ENCODE peak calls at places on chromosomes 7 and 10, in four cellular contexts. L is GM12891, Y is K562, P is GM12878. W is an unnamed sample.

GRCh38 chr10:118590334-118590733 is 5.1 kb downstream of the PRLHR start:
- DNase-seq in L (no peak), Y (no peak), P (no peak), W (no peak)

GRCh38 chr7:16564909-16565426 is 38.3 kb downstream of the LRRC72 start:
- DNase-seq in Y (peak), P (peak), L (no peak), W (no peak)

GRCh38 chr10:75497997-75498797 is 66.8 kb downstream of the LRMDA start:
- DNase-seq in L (no peak), Y (no peak), P (no peak), W (no peak)

GRCh38 chr10:94409016-94409657 is 6.8 kb downstream of the TBC1D12 start:
- DNase-seq in Y (no peak), L (no peak), P (no peak), W (no peak)

GRCh38 chr7:140653319-140654108 is 12.9 kb upstream of the DENND2A start:
- DNase-seq in Y (peak), P (no peak), L (no peak), W (peak)

GRCh38 chr7:74625446-74625845 is 32.1 kb upstream of the GTF2I start:
- DNase-seq in P (no peak), L (no peak), Y (no peak), W (no peak)

GRCh38 chr7:131527462-131527861 is 29.0 kb downstream of the PODXL start:
- DNase-seq in P (no peak), L (no peak), Y (no peak), W (no peak)

GRCh38 chr7:28573059-28573553 is 160.8 kb downstream of the CREB5 start:
- DNase-seq in L (no peak), P (no peak), Y (no peak), W (no peak)

GRCh38 chr10:128059266-128059850 is 66.9 kb downstream of the MKI67 start:
- DNase-seq in P (no peak), L (no peak), Y (no peak), W (no peak)

GRCh38 chr10:129784286-129784685 is 179.8 kb downstream of the EBF3 start:
- DNase-seq in L (no peak), P (no peak), Y (peak), W (no peak)

GRCh38 chr10:118792501-118792900 is 37.7 kb upstream of the CACUL1 start:
- DNase-seq in L (no peak), Y (no peak), P (no peak), W (peak)

GRCh38 chr7:113945018-113945938 is 26.5 kb upstream of the PPP1R3A start:
- DNase-seq in Y (no peak), L (no peak), P (no peak), W (no peak)

GRCh38 chr7:27918503-27918902 is 178.5 kb downstream of the TAX1BP1 start:
- DNase-seq in L (no peak), P (no peak), Y (no peak), W (no peak)

GRCh38 chr10:91575044-91575610 is 57.7 kb downstream of the PPP1R3C start:
- DNase-seq in Y (no peak), P (no peak), L (no peak), W (no peak)

GRCh38 chr7:148303295-148304013 is 287.1 kb upstream of the C7orf33 start:
- DNase-seq in L (no peak), Y (no peak), P (no peak), W (no peak)

GRCh38 chr10:99234067-99234738 is 1.4 kb downstream of the HPSE2 start:
- DNase-seq in L (peak), P (peak), Y (no peak), W (peak)

DNA sequence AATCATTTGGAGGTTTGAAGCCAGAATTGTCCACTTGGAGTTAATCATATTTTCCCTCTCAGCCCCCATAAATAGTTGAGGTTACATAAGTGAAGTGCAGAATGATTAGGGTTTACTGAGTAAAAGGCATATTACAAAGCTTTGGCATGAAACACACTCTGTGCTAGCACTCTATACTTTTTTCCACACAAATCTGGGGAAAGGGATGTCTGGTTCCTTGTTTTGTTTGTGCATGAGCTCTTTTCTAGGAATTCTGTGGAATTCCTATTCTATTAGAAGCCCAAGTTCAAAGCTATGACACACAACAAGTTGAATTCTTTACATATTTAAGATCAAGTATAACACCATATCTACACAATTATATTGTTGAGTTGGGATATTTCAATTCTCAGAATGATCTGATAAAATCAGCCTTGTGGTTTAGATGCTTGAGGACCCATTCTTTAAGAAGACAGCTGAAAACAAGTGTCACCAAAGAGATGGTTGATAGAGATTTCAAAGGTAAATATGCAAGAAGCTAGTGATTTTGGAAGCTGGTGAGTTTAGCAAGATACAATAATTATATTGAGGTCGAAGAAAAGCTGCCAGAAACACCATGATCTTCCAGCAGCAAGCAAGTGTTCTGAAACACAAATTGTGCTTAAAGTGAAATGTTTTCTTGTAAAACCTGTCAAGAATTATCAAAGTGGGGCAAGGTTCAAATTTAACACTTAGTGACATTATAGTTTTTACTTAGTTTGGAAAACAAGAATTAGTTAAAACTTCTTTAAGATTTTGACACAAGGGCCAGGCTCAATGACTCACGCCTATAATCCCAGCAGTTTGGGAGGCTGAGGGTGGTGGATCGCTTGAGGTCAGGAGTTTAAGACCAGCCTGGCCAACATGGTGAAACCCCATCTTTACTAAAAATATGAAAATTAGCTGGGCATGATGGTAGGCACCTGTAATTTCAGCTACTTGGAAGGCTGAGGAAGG is 122.6 kb downstream of the INHBA start:
- DNase-seq in Y (no peak), L (no peak), P (no peak), W (no peak)
- TF ChIP-seq SPI1 in Y (no peak), L (no peak), P (no peak), W (no peak)

DNA sequence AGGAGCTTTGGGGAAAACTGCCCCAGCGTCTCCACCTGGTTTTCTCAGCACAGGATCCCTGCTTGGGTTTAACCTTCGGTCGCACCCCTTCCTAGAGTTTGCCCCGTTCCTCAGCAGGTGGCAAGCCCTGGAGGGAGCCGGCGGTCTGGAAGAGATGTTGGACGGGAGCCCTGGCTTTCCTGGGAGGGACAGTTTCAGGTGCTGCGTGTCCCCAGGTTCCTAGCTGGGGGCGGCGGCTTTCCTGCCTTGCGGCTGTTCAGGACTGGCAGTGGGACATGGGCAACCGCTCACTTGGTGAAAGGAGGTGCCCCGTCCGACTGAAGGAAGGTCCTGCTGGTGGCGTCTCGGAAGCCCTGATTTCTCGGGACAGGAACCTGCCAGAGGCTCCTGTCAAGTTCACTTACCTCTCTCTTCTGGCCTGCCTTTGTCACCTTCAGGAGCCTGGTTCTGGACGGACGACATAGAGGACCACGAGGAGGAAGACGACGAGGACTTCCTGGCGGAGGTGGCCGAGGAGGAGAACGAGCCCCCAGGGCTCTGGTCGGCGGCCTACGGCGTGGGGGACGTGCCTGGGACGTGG is 14.8 kb downstream of the ZNF316 start:
- DNase-seq in Y (peak), L (peak), P (no peak), W (no peak)
- TF ChIP-seq SPI1 in Y (no peak), L (no peak), P (no peak), W (no peak)

DNA sequence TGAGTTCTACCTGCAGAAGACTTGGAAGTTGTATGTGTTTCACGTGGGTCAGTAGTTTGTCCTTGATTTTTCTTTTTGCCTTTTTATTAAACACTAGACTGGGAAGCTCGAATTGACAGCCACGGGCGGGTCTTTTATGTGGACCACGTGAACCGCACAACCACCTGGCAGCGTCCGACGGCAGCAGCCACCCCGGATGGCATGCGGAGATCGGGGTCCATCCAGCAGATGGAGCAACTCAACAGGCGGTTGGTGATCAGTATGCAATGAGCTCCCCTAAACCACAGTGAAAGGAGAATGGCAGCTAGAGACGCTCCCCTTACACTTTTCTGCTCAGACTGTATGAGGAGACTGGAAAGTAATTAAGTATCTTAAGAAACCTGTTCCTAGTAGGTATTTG is 126.7 kb upstream of the STK17A start:
- DNase-seq in P (no peak), Y (no peak), L (no peak), W (no peak)
- TF ChIP-seq SPI1 in P (no peak), Y (no peak), L (no peak), W (no peak)

GRCh38 chr10:47321521-47322195 is 596 bp upstream of the GDF2 start:
- DNase-seq in P (no peak), Y (no peak), L (no peak), W (no peak)
- TF ChIP-seq SPI1 in P (no peak), Y (no peak), L (no peak), W (no peak)

GRCh38 chr10:121510201-121510771 is 88.0 kb downstream of the FGFR2 start:
- DNase-seq in Y (no peak), L (no peak), P (no peak), W (no peak)
- TF ChIP-seq SPI1 in Y (no peak), L (no peak), P (no peak), W (no peak)

GRCh38 chr10:131907679-131908078 is 6.9 kb downstream of the PPP2R2D start:
- DNase-seq in L (no peak), P (no peak), Y (no peak), W (no peak)
- TF ChIP-seq SPI1 in L (no peak), P (no peak), Y (no peak), W (no peak)

GRCh38 chr10:114970515-114970914 is 32.5 kb downstream of the TRUB1 start:
- DNase-seq in P (no peak), L (no peak), Y (no peak), W (no peak)
- TF ChIP-seq SPI1 in P (no peak), L (no peak), Y (no peak), W (no peak)

DNA sequence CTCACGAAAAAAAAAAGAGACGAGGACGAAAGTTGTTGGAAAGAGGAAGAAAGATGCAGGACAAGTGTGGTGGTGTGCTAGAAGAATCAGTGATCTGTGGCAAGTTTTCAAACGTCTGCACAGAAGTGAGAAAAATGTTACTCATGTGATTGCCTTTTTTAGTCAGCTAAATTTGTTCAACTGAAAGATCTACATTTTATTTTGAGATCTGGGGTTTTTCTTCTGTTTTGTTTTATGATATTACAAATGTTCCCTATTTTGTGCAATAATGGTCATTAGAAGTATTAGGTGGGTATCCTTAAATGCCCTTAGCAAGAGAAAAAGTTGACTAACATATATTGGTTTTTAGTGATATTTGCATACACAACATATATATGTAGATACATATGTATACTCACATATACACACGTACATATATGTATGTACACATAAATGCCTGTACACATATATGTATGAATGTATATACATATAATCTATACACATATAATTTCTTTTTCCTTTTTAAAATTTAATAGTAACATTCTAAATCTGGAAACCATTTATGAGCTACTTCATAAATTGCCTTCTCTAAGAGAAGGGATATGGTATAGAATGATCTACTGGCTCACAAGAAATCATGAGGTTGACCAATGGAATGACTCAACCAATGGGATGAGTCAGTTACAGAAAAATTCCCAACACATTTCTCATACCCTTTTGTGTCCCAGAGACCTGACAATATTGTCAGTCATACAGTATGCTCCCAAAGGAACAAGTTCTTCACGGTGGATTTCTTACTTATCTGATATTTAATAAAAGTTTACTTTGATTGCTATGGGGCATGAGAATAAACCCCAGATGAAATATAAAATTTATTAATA is 38.4 kb downstream of the SLC39A12 start:
- DNase-seq in P (peak), Y (no peak), L (peak), W (no peak)
- TF ChIP-seq SPI1 in P (peak), Y (no peak), L (peak), W (no peak)

GRCh38 chr10:34728361-34728760 is 86.7 kb downstream of the PARD3 start:
- DNase-seq in Y (no peak), P (no peak), L (no peak), W (no peak)
- TF ChIP-seq SPI1 in Y (no peak), P (no peak), L (no peak), W (no peak)

DNA sequence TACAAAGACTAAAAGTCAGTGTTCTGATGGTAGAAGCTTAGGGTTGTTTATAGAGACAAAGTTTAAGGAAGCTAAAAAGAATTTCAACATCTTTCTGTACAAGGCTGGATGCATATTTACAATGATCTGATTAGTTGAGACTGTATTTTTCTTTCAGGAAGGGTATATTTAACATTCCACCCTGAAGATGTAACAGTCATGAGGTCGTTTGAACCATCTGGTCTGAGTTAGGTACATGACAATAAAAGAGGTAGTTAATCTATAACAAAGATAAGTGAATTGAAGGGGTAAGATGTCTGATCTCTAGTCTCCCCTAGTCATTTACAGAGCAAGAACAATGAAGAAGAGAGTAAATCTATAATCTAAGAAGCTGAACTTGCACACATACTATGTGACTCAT is 821.2 kb downstream of the CNTNAP2 start:
- DNase-seq in L (no peak), Y (no peak), P (no peak), W (no peak)
- TF ChIP-seq SPI1 in L (no peak), Y (no peak), P (no peak), W (no peak)